ENCODE peak calls at places on chromosomes 2 and 18, in seven cellular contexts. L is K562, S is GM12891, T is H1, H is GM12878, Q is HepG2, W is SK-N-SH. O is an unnamed sample.
A peak's percentile ranks its signal among the peaks of the same experiment; 100 is the strongest.

GRCh38 chr2:136091899-136092298 is 26.1 kb downstream of the CXCR4 start:
- DNase-seq in L (no peak), W (no peak), Q (no peak), H (no peak), T (no peak), S (no peak), O (no peak)

GRCh38 chr18:48342125-48342524 is 67.1 kb downstream of the ZBTB7C start:
- DNase-seq in Q (no peak), H (no peak), S (no peak), T (no peak), L (no peak), W (peak; percentile 48), O (no peak)

GRCh38 chr2:230952226-230952956 is 27.3 kb upstream of the GPR55 start:
- DNase-seq in L (no peak), H (no peak), W (no peak), T (no peak), S (no peak), Q (no peak), O (no peak)

GRCh38 chr2:236887519-236887918 is 198.2 kb upstream of the COPS8 start:
- DNase-seq in W (no peak), H (no peak), Q (no peak), T (peak; percentile 36), L (no peak), S (no peak), O (no peak)

GRCh38 chr2:29940706-29941105 is 19.3 kb upstream of the ALK start:
- DNase-seq in L (no peak), Q (no peak), T (no peak), H (no peak), W (no peak), S (no peak), O (no peak)

GRCh38 chr18:32919799-32920198 is 147.0 kb upstream of the KLHL14 start:
- DNase-seq in H (no peak), L (no peak), T (peak; percentile 53), W (peak; percentile 17), Q (peak; percentile 85), S (no peak), O (peak; percentile 9)

GRCh38 chr18:63848159-63848558 is 39.3 kb upstream of the SERPINB2 start:
- DNase-seq in L (peak; percentile 5), H (no peak), W (peak; percentile 22), S (no peak), T (no peak), Q (peak; percentile 39), O (no peak)

GRCh38 chr18:29004921-29005320 is 828.0 kb upstream of the CDH2 start:
- DNase-seq in S (no peak), T (no peak), L (no peak), W (no peak), H (no peak), Q (no peak), O (no peak)

GRCh38 chr2:24926602-24927252 is 6.7 kb upstream of the ADCY3 start:
- DNase-seq in W (no peak), T (peak; percentile 56), H (no peak), Q (no peak), L (no peak), S (peak; percentile 39), O (peak; percentile 46)

GRCh38 chr18:6211174-6211504 is 203.6 kb downstream of the L3MBTL4 start:
- DNase-seq in Q (no peak), T (no peak), L (no peak), H (no peak), W (no peak), S (no peak), O (no peak)

GRCh38 chr2:156437876-156438410 is 1.8 kb downstream of the GPD2 start:
- DNase-seq in S (no peak), W (no peak), Q (no peak), T (no peak), H (no peak), L (no peak), O (no peak)

GRCh38 chr2:15042824-15043223 is 410.3 kb downstream of the LRATD1 start:
- DNase-seq in H (no peak), L (no peak), T (no peak), W (no peak), S (no peak), Q (no peak), O (no peak)

GRCh38 chr2:155633060-155633839 is 699.3 kb downstream of the NR4A2 start:
- DNase-seq in Q (no peak), W (no peak), S (no peak), L (no peak), T (no peak), H (no peak), O (no peak)

GRCh38 chr18:70422061-70422965 is 133.5 kb downstream of the SOCS6 start:
- DNase-seq in W (no peak), S (no peak), L (no peak), T (no peak), H (no peak), Q (peak; percentile 35), O (no peak)

GRCh38 chr2:67476808-67477790 is 80.0 kb downstream of the ETAA1 start:
- DNase-seq in W (peak; percentile 33), T (no peak), Q (peak; percentile 32), H (no peak), S (no peak), L (peak; percentile 11), O (no peak)

GRCh38 chr2:38666578-38666926 is 638 bp downstream of the GALM start:
- DNase-seq in S (no peak), Q (peak; percentile 66), H (no peak), L (peak; percentile 20), W (no peak), T (no peak), O (no peak)

GRCh38 chr18:61400714-61401113 is 67.5 kb downstream of the CDH20 start:
- DNase-seq in L (no peak), T (no peak), H (no peak), Q (no peak), S (no peak), W (no peak), O (no peak)

GRCh38 chr2:182611009-182611408 is 105.0 kb upstream of the DNAJC10 start:
- DNase-seq in T (no peak), W (no peak), Q (no peak), H (no peak), S (no peak), L (no peak), O (no peak)

GRCh38 chr2:207184768-207185167 is 19.0 kb upstream of the KLF7 start:
- DNase-seq in T (no peak), L (no peak), H (no peak), S (no peak), Q (no peak), W (no peak), O (no peak)

GRCh38 chr2:217790681-217791392 is 212.0 kb downstream of the TNS1 start:
- DNase-seq in Q (no peak), T (no peak), L (no peak), S (no peak), H (no peak), W (peak; percentile 2), O (no peak)

GRCh38 chr2:44672431-44672830 is 269.1 kb upstream of the SIX3 start:
- DNase-seq in L (no peak), H (no peak), T (no peak), Q (no peak), W (no peak), S (no peak), O (no peak)

DNA sequence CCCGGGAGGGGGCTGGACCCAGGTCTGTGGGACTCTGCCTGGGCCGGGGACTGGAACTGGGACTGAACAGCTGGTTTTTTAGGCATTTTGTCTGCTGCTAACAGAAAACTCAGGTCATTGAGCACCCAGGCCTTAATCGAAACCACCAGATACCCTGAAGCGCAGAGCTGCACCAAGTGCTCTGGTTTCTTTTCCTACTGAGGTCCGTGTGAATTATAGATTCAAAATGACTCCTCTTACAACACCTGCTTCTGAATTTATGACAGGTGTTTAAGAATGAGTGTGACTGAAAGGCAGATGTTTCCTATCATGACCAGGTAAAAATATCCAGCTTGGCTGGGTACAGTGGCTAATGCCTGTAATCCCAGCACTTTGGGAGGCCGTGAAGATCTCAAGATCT is 47.8 kb downstream of the TRAPPC12 start:
- DNase-seq in H (peak; percentile 15), W (no peak), S (no peak), L (no peak), T (no peak), Q (no peak), O (peak; percentile 49)
- TF ChIP-seq TAF1 in H (no peak), W (no peak), S (no peak), L (no peak), T (no peak), Q (no peak), O (no peak)

GRCh38 chr2:92073036-92073814 is 2798.0 kb upstream of the TEKT4 start:
- DNase-seq in Q (no peak), T (no peak), H (no peak), S (no peak), W (peak; percentile 0), L (peak; percentile 1), O (no peak)

GRCh38 chr2:92073815-92074548 is 2797.2 kb upstream of the TEKT4 start:
- DNase-seq in Q (no peak), L (peak; percentile 1), H (no peak), S (no peak), T (no peak), W (peak; percentile 3), O (no peak)

GRCh38 chr2:92074549-92074898 is 2796.7 kb upstream of the TEKT4 start:
- DNase-seq in L (no peak), S (no peak), W (peak; percentile 0), T (no peak), Q (no peak), H (no peak), O (no peak)

DNA sequence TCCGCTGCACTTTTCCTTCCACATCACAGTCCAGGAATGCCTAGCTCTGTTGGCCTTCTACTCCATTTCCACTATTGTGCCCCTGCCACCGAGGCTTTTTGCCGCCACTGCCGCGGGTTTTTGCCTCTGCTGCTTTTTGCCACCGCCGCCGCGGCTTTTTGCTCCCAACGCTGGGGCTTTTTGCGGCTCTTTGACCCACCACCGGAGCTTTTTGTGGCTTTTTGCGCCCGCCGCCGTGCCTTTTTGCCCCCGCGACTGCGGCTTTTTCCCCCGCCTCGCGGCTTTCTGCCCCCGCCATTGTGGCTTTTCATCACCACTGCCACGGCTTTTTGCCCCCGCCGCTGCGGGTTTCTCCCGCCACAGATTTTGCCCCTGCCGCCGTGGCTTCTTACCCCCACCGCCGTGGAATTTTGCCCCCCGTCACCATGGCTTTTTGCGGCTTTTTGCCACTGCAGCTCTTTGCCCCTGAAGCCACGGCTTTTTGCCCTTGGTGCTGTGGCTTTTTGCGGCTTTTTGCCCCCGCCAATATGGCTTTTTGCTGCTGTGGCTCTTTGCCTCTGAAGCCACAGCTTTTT is 2798.7 kb upstream of the TEKT4 start:
- DNase-seq in H (no peak), Q (no peak), T (no peak), S (no peak), L (peak; percentile 0), W (no peak), O (no peak)
- TF ChIP-seq TAF1 in H (no peak), Q (no peak), T (no peak), S (no peak), L (no peak), W (no peak), O (no peak)

DNA sequence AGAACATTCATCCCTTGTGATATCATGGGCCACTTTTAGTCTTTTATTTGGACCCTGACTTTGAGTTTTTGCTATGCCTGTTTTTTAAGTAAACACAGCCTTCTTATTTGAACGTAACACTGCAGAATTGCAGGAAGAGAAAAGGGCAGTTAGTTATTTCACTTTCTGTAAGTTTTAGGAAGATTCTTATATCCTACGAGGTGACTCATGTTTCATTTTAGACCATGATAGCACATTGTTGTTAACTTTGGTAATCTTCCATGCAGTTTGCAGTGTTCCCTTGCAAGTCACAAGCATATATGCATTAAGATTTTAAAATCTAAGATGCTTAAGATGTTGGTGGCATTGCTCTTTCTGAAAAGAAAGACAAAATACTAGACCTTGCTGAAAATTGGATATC is 128.6 kb upstream of the EPC2 start:
- DNase-seq in H (no peak), L (no peak), S (no peak), T (no peak), W (no peak), Q (no peak), O (no peak)
- TF ChIP-seq TAF1 in H (no peak), L (no peak), S (no peak), T (no peak), W (no peak), Q (no peak), O (no peak)

GRCh38 chr2:159285929-159286708 is at the start of gene WDSUB1:
- DNase-seq in S (peak; percentile 15), Q (peak; percentile 74), H (no peak), W (peak; percentile 64), L (peak; percentile 51), T (peak; percentile 68), O (peak; percentile 15)
- TF ChIP-seq TAF1 in S (no peak), Q (peak; percentile 38), H (no peak), W (no peak), L (no peak), T (no peak), O (peak; percentile 16)

O was measured in GM12892.